ENCODE peak calls at places on chromosomes 6 and 20, in nine cellular contexts. D is mesendoderm, F is tibial nerve, I is Caki2, W is Calu3, Z is fibroblast of mammary gland, R is T1000, X is ovary, N is GM13976. U is an unnamed sample.

GRCh38 chr6:144447487-144447886 is 162.4 kb downstream of the UTRN start:
- DNase-seq in D (no peak), F (no peak), I (no peak), W (no peak), Z (peak; percentile 64), R (no peak), X (no peak), N (no peak), U (no peak)

GRCh38 chr6:106287215-106287614 is 38.3 kb downstream of the ATG5 start:
- DNase-seq in D (peak; percentile 66), F (no peak), I (no peak), W (no peak), Z (no peak), R (no peak), X (no peak), N (no peak), U (no peak)

GRCh38 chr6:15825332-15825930 is 162.6 kb upstream of the DTNBP1 start:
- DNase-seq in D (no peak), F (no peak), I (no peak), W (no peak), Z (no peak), R (no peak), X (no peak), N (no peak), U (no peak)

GRCh38 chr6:11710221-11710836 is 68.3 kb downstream of the ADTRP start:
- DNase-seq in D (peak; percentile 16), F (no peak), I (no peak), W (no peak), Z (no peak), R (no peak), X (no peak), N (no peak), U (no peak)

GRCh38 chr6:3561745-3562144 is 104.9 kb upstream of the SLC22A23 start:
- DNase-seq in D (peak; percentile 74), F (no peak), I (no peak), W (no peak), Z (peak; percentile 57), R (no peak), X (no peak), N (no peak), U (no peak)

GRCh38 chr6:124073021-124073420 is 269.4 kb downstream of the NKAIN2 start:
- DNase-seq in D (peak; percentile 23), F (no peak), I (peak; percentile 6), W (no peak), Z (no peak), R (no peak), X (no peak), N (no peak), U (no peak)

GRCh38 chr6:44404022-44404714 is 16.7 kb downstream of the CDC5L start:
- DNase-seq in D (no peak), F (no peak), I (no peak), W (no peak), Z (no peak), R (no peak), X (no peak), N (no peak), U (no peak)

GRCh38 chr6:167094820-167095637 is 27.9 kb upstream of the CCR6 start:
- DNase-seq in D (no peak), F (no peak), I (no peak), W (no peak), Z (no peak), R (no peak), X (no peak), N (peak; percentile 75), U (no peak)

GRCh38 chr6:106967936-106968555 is 6.5 kb downstream of the CD24 start:
- DNase-seq in D (no peak), F (no peak), I (no peak), W (no peak), Z (no peak), R (no peak), X (no peak), N (no peak), U (no peak)

GRCh38 chr6:43129434-43130194 is 41.5 kb upstream of the SRF start:
- DNase-seq in D (peak; percentile 71), F (no peak), I (peak; percentile 17), W (peak; percentile 72), Z (peak; percentile 47), R (no peak), X (no peak), N (peak; percentile 68), U (no peak)

GRCh38 chr6:6411115-6411514 is 90.7 kb upstream of the F13A1 start:
- DNase-seq in D (no peak), F (no peak), I (no peak), W (no peak), Z (no peak), R (no peak), X (no peak), N (no peak), U (no peak)

GRCh38 chr20:54605319-54605718 is 129.9 kb downstream of the DOK5 start:
- DNase-seq in D (no peak), F (no peak), I (no peak), W (no peak), Z (no peak), R (no peak), X (no peak), N (no peak), U (no peak)

GRCh38 chr6:130602151-130602770 is 224.9 kb upstream of the SMLR1 start:
- DNase-seq in D (no peak), F (no peak), I (peak; percentile 77), W (no peak), Z (peak; percentile 97), R (peak; percentile 59), X (no peak), N (no peak), U (no peak)

GRCh38 chr20:5535211-5535756 is 214.9 kb upstream of the SHLD1 start:
- DNase-seq in D (no peak), F (no peak), I (no peak), W (no peak), Z (peak; percentile 97), R (no peak), X (peak; percentile 57), N (no peak), U (no peak)

GRCh38 chr20:59835448-59836395 is 97.7 kb downstream of the SYCP2 start:
- DNase-seq in D (peak; percentile 49), F (peak; percentile 47), I (no peak), W (peak; percentile 61), Z (peak; percentile 54), R (no peak), X (peak; percentile 56), N (peak; percentile 6), U (no peak)

GRCh38 chr6:148846778-148847761 is 100.2 kb downstream of the UST start:
- DNase-seq in D (no peak), F (no peak), I (no peak), W (no peak), Z (peak; percentile 39), R (no peak), X (no peak), N (no peak), U (no peak)

GRCh38 chr20:58133020-58133419 is 95.4 kb downstream of the ANKRD60 start:
- DNase-seq in D (no peak), F (no peak), I (no peak), W (no peak), Z (no peak), R (no peak), X (no peak), N (no peak), U (no peak)

GRCh38 chr6:152746172-152746553 is 4.4 kb upstream of the VIP start:
- DNase-seq in D (no peak), F (no peak), I (no peak), W (no peak), Z (peak; percentile 20), R (peak; percentile 48), X (no peak), N (no peak), U (no peak)

GRCh38 chr20:3706774-3707507 is 5.5 kb downstream of the SIGLEC1 start:
- DNase-seq in D (no peak), F (no peak), I (no peak), W (no peak), Z (peak; percentile 30), R (no peak), X (no peak), N (no peak), U (no peak)

GRCh38 chr20:43824699-43825402 is 89.8 kb upstream of the TOX2 start:
- DNase-seq in D (peak; percentile 78), F (no peak), I (no peak), W (peak; percentile 19), Z (peak; percentile 34), R (no peak), X (no peak), N (no peak), U (no peak)

GRCh38 chr6:66199146-66199545 is 492.1 kb upstream of the EYS start:
- DNase-seq in D (no peak), F (no peak), I (no peak), W (no peak), Z (peak; percentile 1), R (no peak), X (no peak), N (no peak), U (no peak)

GRCh38 chr6:89745728-89746127 is 73.9 kb downstream of the MDN1 start:
- DNase-seq in D (no peak), F (no peak), I (no peak), W (no peak), Z (peak; percentile 63), R (no peak), X (no peak), N (no peak), U (no peak)

GRCh38 chr6:118565317-118565960 is 17.3 kb downstream of the PLN start:
- DNase-seq in D (peak; percentile 74), F (no peak), I (no peak), W (peak; percentile 28), Z (no peak), R (no peak), X (no peak), N (peak; percentile 63), U (no peak)

GRCh38 chr6:75397806-75398465 is 95.7 kb downstream of the FILIP1 start:
- DNase-seq in D (no peak), F (no peak), I (no peak), W (no peak), Z (peak; percentile 45), R (no peak), X (no peak), N (no peak), U (no peak)

GRCh38 chr6:147710890-147711289 is 202.4 kb downstream of the SAMD5 start:
- DNase-seq in D (no peak), F (no peak), I (no peak), W (no peak), Z (no peak), R (no peak), X (no peak), N (no peak), U (no peak)

GRCh38 chr6:34447915-34448314 is 18.0 kb upstream of the PACSIN1 start:
- DNase-seq in D (no peak), F (no peak), I (no peak), W (no peak), Z (no peak), R (no peak), X (no peak), N (no peak), U (no peak)

GRCh38 chr20:63023836-63024571 is 17.2 kb upstream of the BHLHE23 start:
- DNase-seq in D (no peak), F (no peak), I (no peak), W (no peak), Z (no peak), R (no peak), X (no peak), N (no peak), U (no peak)

GRCh38 chr6:45599053-45599452 is 221.3 kb upstream of the SUPT3H start:
- DNase-seq in D (no peak), F (no peak), I (no peak), W (no peak), Z (peak; percentile 51), R (no peak), X (no peak), N (no peak), U (no peak)

GRCh38 chr20:25699914-25700313 is 3.3 kb upstream of the ZNF337 start:
- DNase-seq in D (no peak), F (no peak), I (peak; percentile 43), W (no peak), Z (peak; percentile 41), R (no peak), X (no peak), N (no peak), U (no peak)

GRCh38 chr20:23037017-23037481 is 1.9 kb downstream of the SSTR4 start:
- DNase-seq in D (no peak), F (no peak), I (no peak), W (no peak), Z (no peak), R (no peak), X (no peak), N (no peak), U (no peak)

GRCh38 chr20:51392625-51393186 is 149.8 kb downstream of the NFATC2 start:
- DNase-seq in D (no peak), F (no peak), I (no peak), W (no peak), Z (no peak), R (no peak), X (no peak), N (no peak), U (no peak)